ENCODE peak calls at places on chromosomes 11 and 22, in four cellular contexts. O, Z, P and F are unnamed samples.

GRCh38 chr11:7635137-7635536 is 38.2 kb downstream of the CYB5R2 start:
- DNase-seq in P (peak; percentile 36), O (no peak), Z (no peak), F (no peak)

GRCh38 chr11:85539740-85540139 is 87.4 kb downstream of the DLG2 start:
- DNase-seq in Z (no peak), O (no peak), P (no peak), F (no peak)

GRCh38 chr22:17247832-17248231 is 28.6 kb upstream of the ADA2 start:
- DNase-seq in Z (no peak), O (no peak), P (no peak), F (no peak)

GRCh38 chr11:1947592-1948237 is 583 bp downstream of the MRPL23 start:
- DNase-seq in O (no peak), P (no peak), Z (no peak), F (no peak)

GRCh38 chr22:46465348-46465725 is 72.1 kb downstream of the CELSR1 start:
- DNase-seq in P (peak; percentile 24), Z (no peak), O (no peak), F (no peak)

GRCh38 chr22:32836286-32836859 is 34.9 kb downstream of the TIMP3 start:
- DNase-seq in P (no peak), Z (no peak), O (no peak), F (no peak)

GRCh38 chr22:23306438-23306921 is 126.2 kb downstream of the BCR start:
- DNase-seq in O (peak; percentile 1), Z (no peak), P (no peak), F (peak; percentile 84)

GRCh38 chr11:83025267-83025704 is 46.4 kb downstream of the RAB30 start:
- DNase-seq in O (no peak), Z (no peak), P (no peak), F (peak; percentile 77)

GRCh38 chr11:69832561-69833413 is 13.6 kb upstream of the FGF3 start:
- DNase-seq in P (no peak), O (no peak), Z (no peak), F (no peak)

GRCh38 chr22:38531251-38531956 is 25.3 kb upstream of the DDX17 start:
- DNase-seq in Z (no peak), P (no peak), O (no peak), F (no peak)

GRCh38 chr11:74069146-74070046 is 60.5 kb upstream of the UCP3 start:
- DNase-seq in P (no peak), Z (no peak), O (peak; percentile 4), F (no peak)

GRCh38 chr22:43826142-43827093 is 14.3 kb upstream of the EFCAB6 start:
- DNase-seq in Z (no peak), P (no peak), O (no peak), F (no peak)

GRCh38 chr11:64356498-64357411 is 2.2 kb upstream of the RPS6KA4 start:
- DNase-seq in Z (peak; percentile 70), P (no peak), O (peak; percentile 70), F (no peak)

GRCh38 chr11:61256710-61257482 is 15.9 kb downstream of the PGA5 start:
- DNase-seq in P (no peak), Z (no peak), O (no peak), F (no peak)

GRCh38 chr11:14119357-14119756 is 156.8 kb downstream of the SPON1 start:
- DNase-seq in Z (peak; percentile 31), P (no peak), O (no peak), F (no peak)